ENCODE peak calls at places on chromosome 9, in five cellular contexts. One of them, this sample, is unnamed.

GRCh38 chr9:27110181-27110580 is 1.2 kb downstream of the TEK start:
- DNase-seq in mammary epithelial cell: no peak
- DNase-seq in BE2C: no peak
- DNase-seq in brain microvascular endothelial cell: no peak
- DNase-seq in nephron progenitor cell: no peak
- DNase-seq in this sample: no peak

GRCh38 chr9:136419092-136419420 is 8.6 kb downstream of the PMPCA start:
- DNase-seq in mammary epithelial cell: no peak
- DNase-seq in BE2C: no peak
- DNase-seq in brain microvascular endothelial cell: no peak
- DNase-seq in nephron progenitor cell: no peak
- DNase-seq in this sample: no peak

GRCh38 chr9:72753261-72753893 is 199.5 kb downstream of the ALDH1A1 start:
- DNase-seq in mammary epithelial cell: no peak
- DNase-seq in BE2C: no peak
- DNase-seq in brain microvascular endothelial cell: peak; percentile 3
- DNase-seq in nephron progenitor cell: no peak
- DNase-seq in this sample: no peak

GRCh38 chr9:109182940-109183798 is 16.1 kb upstream of the FRRS1L start:
- DNase-seq in mammary epithelial cell: peak; percentile 60
- DNase-seq in BE2C: peak; percentile 55
- DNase-seq in brain microvascular endothelial cell: peak; percentile 15
- DNase-seq in nephron progenitor cell: peak; percentile 25
- DNase-seq in this sample: no peak

GRCh38 chr9:128098017-128098935 is 29.3 kb downstream of the PTGES2 start:
- DNase-seq in mammary epithelial cell: peak; percentile 98
- DNase-seq in BE2C: no peak
- DNase-seq in brain microvascular endothelial cell: peak; percentile 96
- DNase-seq in nephron progenitor cell: peak; percentile 90
- DNase-seq in this sample: peak; percentile 88

GRCh38 chr9:129650680-129651235 is 8.8 kb upstream of the ASB6 start:
- DNase-seq in mammary epithelial cell: peak; percentile 36
- DNase-seq in BE2C: no peak
- DNase-seq in brain microvascular endothelial cell: peak; percentile 40
- DNase-seq in nephron progenitor cell: no peak
- DNase-seq in this sample: no peak

GRCh38 chr9:122126340-122127333 is 32.9 kb downstream of the NDUFA8 start:
- DNase-seq in mammary epithelial cell: no peak
- DNase-seq in BE2C: no peak
- DNase-seq in brain microvascular endothelial cell: peak; percentile 36
- DNase-seq in nephron progenitor cell: peak; percentile 27
- DNase-seq in this sample: no peak

GRCh38 chr9:133088756-133089155 is 27.0 kb downstream of the CEL start:
- DNase-seq in mammary epithelial cell: no peak
- DNase-seq in BE2C: no peak
- DNase-seq in brain microvascular endothelial cell: no peak
- DNase-seq in nephron progenitor cell: no peak
- DNase-seq in this sample: no peak

GRCh38 chr9:104895572-104895971 is 32.4 kb downstream of the ABCA1 start:
- DNase-seq in mammary epithelial cell: peak; percentile 91
- DNase-seq in BE2C: no peak
- DNase-seq in brain microvascular endothelial cell: peak; percentile 80
- DNase-seq in nephron progenitor cell: no peak
- DNase-seq in this sample: no peak

GRCh38 chr9:114558027-114558675 is 29.4 kb upstream of the ATP6V1G1 start:
- DNase-seq in mammary epithelial cell: peak; percentile 35
- DNase-seq in BE2C: no peak
- DNase-seq in brain microvascular endothelial cell: no peak
- DNase-seq in nephron progenitor cell: peak; percentile 12
- DNase-seq in this sample: no peak

GRCh38 chr9:135989722-135990467 is 28.7 kb upstream of the UBAC1 start:
- DNase-seq in mammary epithelial cell: no peak
- DNase-seq in BE2C: peak; percentile 73
- DNase-seq in brain microvascular endothelial cell: no peak
- DNase-seq in nephron progenitor cell: no peak
- DNase-seq in this sample: no peak

GRCh38 chr9:94948567-94949235 is 222.2 kb downstream of the AOPEP start:
- DNase-seq in mammary epithelial cell: peak; percentile 56
- DNase-seq in BE2C: no peak
- DNase-seq in brain microvascular endothelial cell: no peak
- DNase-seq in nephron progenitor cell: no peak
- DNase-seq in this sample: no peak

GRCh38 chr9:17669206-17669605 is 90.3 kb downstream of the SH3GL2 start:
- DNase-seq in mammary epithelial cell: no peak
- DNase-seq in BE2C: no peak
- DNase-seq in brain microvascular endothelial cell: no peak
- DNase-seq in nephron progenitor cell: no peak
- DNase-seq in this sample: no peak

GRCh38 chr9:115444941-115445340 is 327.0 kb upstream of the TNC start:
- DNase-seq in mammary epithelial cell: no peak
- DNase-seq in BE2C: no peak
- DNase-seq in brain microvascular endothelial cell: no peak
- DNase-seq in nephron progenitor cell: peak; percentile 13
- DNase-seq in this sample: no peak

GRCh38 chr9:14780251-14780650 is 57.7 kb upstream of the CER1 start:
- DNase-seq in mammary epithelial cell: no peak
- DNase-seq in BE2C: peak; percentile 13
- DNase-seq in brain microvascular endothelial cell: no peak
- DNase-seq in nephron progenitor cell: no peak
- DNase-seq in this sample: no peak

GRCh38 chr9:134408389-134408788 is 82.1 kb downstream of the RXRA start:
- DNase-seq in mammary epithelial cell: no peak
- DNase-seq in BE2C: peak; percentile 76
- DNase-seq in brain microvascular endothelial cell: no peak
- DNase-seq in nephron progenitor cell: no peak
- DNase-seq in this sample: no peak

GRCh38 chr9:94084314-94084713 is at the start of gene PTPDC1:
- DNase-seq in mammary epithelial cell: peak; percentile 9
- DNase-seq in BE2C: peak; percentile 28
- DNase-seq in brain microvascular endothelial cell: peak; percentile 70
- DNase-seq in nephron progenitor cell: peak; percentile 41
- DNase-seq in this sample: no peak

GRCh38 chr9:114011313-114011712 is 66.8 kb downstream of the AMBP start:
- DNase-seq in mammary epithelial cell: no peak
- DNase-seq in BE2C: peak; percentile 87
- DNase-seq in brain microvascular endothelial cell: no peak
- DNase-seq in nephron progenitor cell: no peak
- DNase-seq in this sample: peak; percentile 39

GRCh38 chr9:135718616-135719015 is 16.6 kb downstream of the KCNT1 start:
- DNase-seq in mammary epithelial cell: peak; percentile 20
- DNase-seq in BE2C: peak; percentile 93
- DNase-seq in brain microvascular endothelial cell: peak; percentile 6
- DNase-seq in nephron progenitor cell: no peak
- DNase-seq in this sample: no peak

GRCh38 chr9:9246726-9247125 is 1366.1 kb downstream of the PTPRD start:
- DNase-seq in mammary epithelial cell: no peak
- DNase-seq in BE2C: no peak
- DNase-seq in brain microvascular endothelial cell: no peak
- DNase-seq in nephron progenitor cell: no peak
- DNase-seq in this sample: no peak

GRCh38 chr9:135156525-135157510 is 69.3 kb downstream of the OLFM1 start:
- DNase-seq in mammary epithelial cell: peak; percentile 9
- DNase-seq in BE2C: no peak
- DNase-seq in brain microvascular endothelial cell: no peak
- DNase-seq in nephron progenitor cell: peak; percentile 95
- DNase-seq in this sample: peak; percentile 83

GRCh38 chr9:72129271-72130156 is 19.7 kb upstream of the GDA start:
- DNase-seq in mammary epithelial cell: peak; percentile 19
- DNase-seq in BE2C: no peak
- DNase-seq in brain microvascular endothelial cell: no peak
- DNase-seq in nephron progenitor cell: no peak
- DNase-seq in this sample: no peak

DNA sequence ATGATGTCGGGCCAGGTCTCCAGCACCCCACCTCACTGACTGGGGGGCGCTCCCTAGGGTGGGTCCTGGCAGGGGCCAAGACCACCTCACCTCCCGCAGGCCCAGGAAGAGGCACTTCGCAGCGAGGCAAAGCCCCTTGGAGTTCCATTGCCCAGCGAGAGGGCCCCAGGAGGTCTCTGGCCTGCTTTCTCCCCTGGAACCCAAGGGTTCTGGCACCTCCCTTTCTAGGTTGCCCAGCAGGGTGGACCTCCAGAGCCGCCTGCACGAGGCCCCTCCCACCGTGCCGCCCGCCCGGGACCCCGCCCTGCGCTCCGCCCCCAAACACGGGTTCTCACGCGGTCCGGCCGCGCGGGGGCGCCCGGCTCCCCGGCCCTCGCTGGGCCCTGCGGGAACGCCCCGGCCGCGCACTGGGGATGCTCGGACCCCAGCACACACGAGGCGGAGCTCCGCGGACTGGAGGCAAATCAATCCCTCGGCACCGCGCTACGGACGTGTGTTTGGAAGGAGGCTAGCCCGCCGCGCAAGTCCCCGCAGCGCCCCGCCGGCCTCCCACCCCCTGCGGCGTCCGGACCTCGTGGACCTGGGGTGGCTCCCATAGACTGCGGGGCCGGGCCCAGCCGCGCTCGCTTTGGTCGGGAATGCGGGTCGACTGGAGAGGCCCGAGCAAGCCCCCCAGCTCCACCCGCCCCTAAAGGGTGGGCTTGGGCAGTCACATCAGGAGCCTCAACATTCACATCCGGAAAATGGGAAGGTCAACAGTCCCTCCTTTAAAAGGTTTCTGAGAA is 99.5 kb upstream of the LMX1B start:
- DNase-seq in mammary epithelial cell: peak; percentile 30
- DNase-seq in BE2C: peak; percentile 84
- DNase-seq in brain microvascular endothelial cell: peak; percentile 11
- DNase-seq in nephron progenitor cell: peak; percentile 93
- DNase-seq in this sample: no peak
- TF ChIP-seq CTCF in mammary epithelial cell: peak; percentile 42
- TF ChIP-seq CTCF in BE2C: peak; percentile 15
- TF ChIP-seq CTCF in brain microvascular endothelial cell: peak; percentile 28
- TF ChIP-seq CTCF in nephron progenitor cell: peak; percentile 54
- TF ChIP-seq CTCF in this sample: peak; percentile 77

GRCh38 chr9:82903503-82903902 is 159.4 kb downstream of the RASEF start:
- DNase-seq in mammary epithelial cell: no peak
- DNase-seq in BE2C: peak; percentile 14
- DNase-seq in brain microvascular endothelial cell: no peak
- DNase-seq in nephron progenitor cell: no peak
- DNase-seq in this sample: no peak
- TF ChIP-seq CTCF in mammary epithelial cell: peak; percentile 20
- TF ChIP-seq CTCF in BE2C: peak; percentile 46
- TF ChIP-seq CTCF in brain microvascular endothelial cell: peak; percentile 54
- TF ChIP-seq CTCF in nephron progenitor cell: no peak
- TF ChIP-seq CTCF in this sample: peak; percentile 57

DNA sequence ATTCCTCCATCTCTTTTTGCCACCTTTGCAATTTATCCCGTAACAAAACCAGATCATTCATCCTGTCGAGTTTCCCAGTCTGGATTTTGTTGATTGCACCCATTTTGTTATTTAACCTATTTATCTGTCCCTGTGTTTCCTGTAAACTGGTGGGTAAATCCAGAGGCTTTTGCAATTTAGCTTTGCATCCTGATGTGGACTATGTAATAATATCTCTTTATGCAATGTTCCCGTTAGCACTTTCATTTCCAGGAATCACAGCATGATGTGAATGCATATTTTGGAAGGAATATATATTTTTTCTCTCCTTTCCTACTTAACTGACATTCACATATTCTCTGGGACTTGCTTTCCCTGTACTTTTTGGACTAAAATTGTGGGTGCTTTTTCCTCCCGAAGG is 240.3 kb upstream of the GAS1 start:
- DNase-seq in mammary epithelial cell: no peak
- DNase-seq in BE2C: no peak
- DNase-seq in brain microvascular endothelial cell: no peak
- DNase-seq in nephron progenitor cell: no peak
- DNase-seq in this sample: no peak
- TF ChIP-seq CTCF in mammary epithelial cell: no peak
- TF ChIP-seq CTCF in BE2C: no peak
- TF ChIP-seq CTCF in brain microvascular endothelial cell: no peak
- TF ChIP-seq CTCF in nephron progenitor cell: no peak
- TF ChIP-seq CTCF in this sample: no peak

GRCh38 chr9:97983524-97984187 is 515 bp downstream of the ANP32B start:
- DNase-seq in mammary epithelial cell: peak; percentile 51
- DNase-seq in BE2C: peak; percentile 55
- DNase-seq in brain microvascular endothelial cell: no peak
- DNase-seq in nephron progenitor cell: peak; percentile 57
- DNase-seq in this sample: peak; percentile 73
- TF ChIP-seq CTCF in mammary epithelial cell: no peak
- TF ChIP-seq CTCF in BE2C: no peak
- TF ChIP-seq CTCF in brain microvascular endothelial cell: no peak
- TF ChIP-seq CTCF in nephron progenitor cell: no peak
- TF ChIP-seq CTCF in this sample: peak; percentile 48

DNA sequence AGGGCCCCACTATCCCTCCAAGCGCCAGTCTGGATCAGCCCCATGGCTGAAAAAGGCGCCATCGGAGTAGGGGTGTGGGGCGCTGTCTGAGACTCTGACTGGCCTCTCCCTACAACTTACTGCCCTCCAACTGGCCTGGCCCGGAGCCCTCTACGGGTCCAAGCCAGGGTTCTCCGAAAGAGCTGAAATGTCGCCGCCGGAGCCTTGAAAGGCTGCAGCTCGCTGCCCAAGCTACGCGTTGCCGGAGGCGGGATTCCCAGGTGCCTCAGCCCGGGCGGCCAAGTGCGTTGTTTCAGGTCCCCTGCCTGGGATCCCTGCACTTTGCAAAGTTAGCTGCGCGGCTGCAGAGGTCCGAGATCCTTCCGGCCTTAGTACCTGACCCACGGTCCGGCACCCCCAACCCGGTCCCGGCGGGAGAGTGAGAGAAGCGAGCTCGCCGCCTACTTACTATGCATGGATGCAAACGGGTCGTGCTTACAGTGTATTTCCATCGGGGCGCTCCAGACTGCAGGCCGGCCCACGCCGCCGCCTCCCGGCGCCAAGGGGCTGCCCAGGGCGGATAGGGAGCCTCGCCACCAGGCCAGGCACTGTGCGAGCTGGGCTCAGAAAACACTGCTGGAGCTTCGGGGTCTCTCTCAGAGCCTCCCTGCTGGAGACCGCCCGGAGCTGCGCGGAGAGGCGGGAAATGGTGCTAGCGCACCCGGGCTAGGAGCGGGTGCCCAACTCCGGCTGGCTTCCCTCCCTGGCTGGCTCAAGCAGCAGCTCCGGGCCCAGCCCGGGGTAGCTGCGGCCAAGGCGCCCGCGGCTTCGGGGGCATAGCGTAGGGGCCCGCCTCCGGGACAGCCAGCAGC is 7.8 kb downstream of the PAX5 start:
- DNase-seq in mammary epithelial cell: no peak
- DNase-seq in BE2C: peak; percentile 56
- DNase-seq in brain microvascular endothelial cell: no peak
- DNase-seq in nephron progenitor cell: peak; percentile 22
- DNase-seq in this sample: no peak
- TF ChIP-seq CTCF in mammary epithelial cell: no peak
- TF ChIP-seq CTCF in BE2C: no peak
- TF ChIP-seq CTCF in brain microvascular endothelial cell: no peak
- TF ChIP-seq CTCF in nephron progenitor cell: no peak
- TF ChIP-seq CTCF in this sample: no peak

This sample was measured in type B pancreatic cell.